ENCODE peak calls at places on chromosomes 5 and 9, in six cellular contexts. H is lower lobe of right lung, D is esophagus muscularis mucosa, Z is right atrium auricular region, T is BJ, E is ascending aorta. Q is an unnamed sample.

GRCh38 chr9:84277646-84278045 is 62.9 kb downstream of the SLC28A3 start:
- DNase-seq in H (no peak), D (no peak), Z (no peak), T (no peak), E (no peak), Q (no peak)

GRCh38 chr5:150619359-150620230 is 20.9 kb upstream of the SYNPO start:
- DNase-seq in H (no peak), D (no peak), Z (peak; percentile 89), T (peak; percentile 53), E (no peak), Q (no peak)

GRCh38 chr9:69771775-69772418 is 12.1 kb upstream of the PTAR1 start:
- DNase-seq in H (no peak), D (no peak), Z (no peak), T (no peak), E (no peak), Q (no peak)

GRCh38 chr9:116411506-116411905 is 257.9 kb downstream of the PAPPA start:
- DNase-seq in H (no peak), D (no peak), Z (no peak), T (no peak), E (no peak), Q (no peak)

GRCh38 chr5:151283120-151283825 is 20.3 kb downstream of the SLC36A3 start:
- DNase-seq in H (no peak), D (no peak), Z (no peak), T (no peak), E (no peak), Q (no peak)

GRCh38 chr5:95862636-95863382 is 40.3 kb upstream of the GLRX start:
- DNase-seq in H (no peak), D (no peak), Z (no peak), T (no peak), E (no peak), Q (no peak)

GRCh38 chr9:129320575-129321311 is 142.7 kb upstream of the IER5L start:
- DNase-seq in H (peak; percentile 76), D (no peak), Z (peak; percentile 80), T (peak; percentile 72), E (no peak), Q (no peak)

GRCh38 chr5:101370240-101370639 is 467.2 kb upstream of the ST8SIA4 start:
- DNase-seq in H (no peak), D (no peak), Z (no peak), T (no peak), E (no peak), Q (no peak)

GRCh38 chr5:132873119-132873929 is at the start of gene LEAP2:
- DNase-seq in H (no peak), D (no peak), Z (no peak), T (no peak), E (no peak), Q (no peak)

GRCh38 chr5:139710370-139711066 is 62.4 kb downstream of the CXXC5 start:
- DNase-seq in H (peak; percentile 68), D (no peak), Z (no peak), T (no peak), E (no peak), Q (no peak)

GRCh38 chr9:19965336-19965735 is 176.5 kb upstream of the SLC24A2 start:
- DNase-seq in H (no peak), D (no peak), Z (no peak), T (no peak), E (no peak), Q (no peak)

GRCh38 chr9:2802494-2802921 is 41.4 kb downstream of the PUM3 start:
- DNase-seq in H (no peak), D (no peak), Z (no peak), T (no peak), E (no peak), Q (no peak)

GRCh38 chr5:141845371-141845821 is 32.8 kb downstream of the PCDH1 start:
- DNase-seq in H (no peak), D (no peak), Z (no peak), T (no peak), E (no peak), Q (no peak)

GRCh38 chr5:139369181-139369580 is 13.9 kb downstream of the SLC23A1 start:
- DNase-seq in H (no peak), D (no peak), Z (no peak), T (no peak), E (no peak), Q (no peak)

GRCh38 chr9:123216387-123216786 is 52.0 kb downstream of the STRBP start:
- DNase-seq in H (no peak), D (no peak), Z (no peak), T (no peak), E (no peak), Q (no peak)

GRCh38 chr5:150599917-150600511 is 40.4 kb upstream of the SYNPO start:
- DNase-seq in H (peak; percentile 83), D (no peak), Z (peak; percentile 91), T (no peak), E (no peak), Q (no peak)

GRCh38 chr9:26949604-26950003 is 2.6 kb upstream of the PLAA start:
- DNase-seq in H (no peak), D (no peak), Z (no peak), T (no peak), E (no peak), Q (no peak)

GRCh38 chr9:131854906-131855504 is 115.1 kb upstream of the RAPGEF1 start:
- DNase-seq in H (no peak), D (no peak), Z (no peak), T (no peak), E (no peak), Q (no peak)

GRCh38 chr9:114202396-114202795 is 47.1 kb downstream of the COL27A1 start:
- DNase-seq in H (no peak), D (no peak), Z (no peak), T (no peak), E (no peak), Q (no peak)

GRCh38 chr9:4739587-4740372 is 1.2 kb downstream of the AK3 start:
- DNase-seq in H (no peak), D (no peak), Z (no peak), T (no peak), E (no peak), Q (no peak)

GRCh38 chr5:146710348-146710747 is 168.2 kb downstream of the PPP2R2B start:
- DNase-seq in H (no peak), D (no peak), Z (no peak), T (no peak), E (no peak), Q (no peak)

GRCh38 chr5:143471041-143471509 is 67.6 kb upstream of the NR3C1 start:
- DNase-seq in H (no peak), D (peak; percentile 17), Z (no peak), T (no peak), E (no peak), Q (no peak)

GRCh38 chr9:100084145-100084478 is 14.7 kb downstream of the ERP44 start:
- DNase-seq in H (no peak), D (no peak), Z (no peak), T (no peak), E (no peak), Q (peak; percentile 61)
- H3K4me3 ChIP-seq in H (no peak overlapping the region), D (no peak overlapping the region), Z (no peak overlapping the region), T (no peak overlapping the region), E (no peak overlapping the region), Q (peak overlapping the region; percentile 60)

GRCh38 chr9:38371495-38371894 is 21.0 kb upstream of the ALDH1B1 start:
- DNase-seq in H (no peak), D (no peak), Z (no peak), T (no peak), E (no peak), Q (peak; percentile 10)
- TF ChIP-seq CTCF in H (peak; percentile 31), D (peak; percentile 58), Z (peak; percentile 31), T (peak; percentile 29), E (peak; percentile 17), Q (peak; percentile 62)

GRCh38 chr5:124734574-124735168 is 11.8 kb downstream of the ZNF608 start:
- DNase-seq in H (no peak), D (no peak), Z (no peak), T (no peak), E (no peak), Q (no peak)
- H3K4me3 ChIP-seq in H (peak overlapping the region; percentile 37), D (peak overlapping the region; percentile 57), Z (peak overlapping the region; percentile 36), T (no peak overlapping the region), E (no peak overlapping the region), Q (peak overlapping the region; percentile 53)

DNA sequence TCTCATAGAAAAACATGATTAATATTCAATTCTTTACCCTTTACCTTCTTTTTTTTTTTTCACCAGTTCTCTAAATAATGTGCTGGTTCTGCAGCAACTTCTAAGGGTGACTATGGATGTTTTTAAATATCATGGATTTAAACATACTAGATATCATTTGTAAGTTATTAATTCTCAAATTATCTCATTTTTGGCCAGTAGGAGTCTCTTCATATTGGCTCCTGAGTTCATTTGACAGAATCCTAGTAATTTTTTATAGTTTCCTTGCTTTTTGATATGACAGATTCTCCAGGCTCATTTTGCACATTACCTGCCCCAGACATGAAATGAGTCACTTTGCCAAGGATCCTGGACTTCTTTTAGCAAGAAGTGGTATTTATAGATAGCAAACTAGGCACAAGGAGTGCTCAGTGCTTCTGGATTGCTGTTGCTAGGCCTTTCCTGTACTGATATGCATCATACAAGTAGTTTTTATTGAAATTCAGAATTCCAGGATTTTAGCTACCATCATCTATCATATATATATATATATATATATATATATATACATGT is 201.3 kb upstream of the IL12B start:
- DNase-seq in H (no peak), D (no peak), Z (no peak), T (no peak), E (no peak), Q (no peak)
- TF ChIP-seq CTCF in H (no peak), D (no peak), Z (peak; percentile 38), T (peak; percentile 8), E (no peak), Q (no peak)

GRCh38 chr5:124738751-124739559 is 7.5 kb downstream of the ZNF608 start:
- DNase-seq in H (no peak), D (no peak), Z (no peak), T (no peak), E (no peak), Q (no peak)
- H3K4me3 ChIP-seq in H (no peak overlapping the region), D (no peak overlapping the region), Z (no peak overlapping the region), T (no peak overlapping the region), E (no peak overlapping the region), Q (peak overlapping the region; percentile 51)

DNA sequence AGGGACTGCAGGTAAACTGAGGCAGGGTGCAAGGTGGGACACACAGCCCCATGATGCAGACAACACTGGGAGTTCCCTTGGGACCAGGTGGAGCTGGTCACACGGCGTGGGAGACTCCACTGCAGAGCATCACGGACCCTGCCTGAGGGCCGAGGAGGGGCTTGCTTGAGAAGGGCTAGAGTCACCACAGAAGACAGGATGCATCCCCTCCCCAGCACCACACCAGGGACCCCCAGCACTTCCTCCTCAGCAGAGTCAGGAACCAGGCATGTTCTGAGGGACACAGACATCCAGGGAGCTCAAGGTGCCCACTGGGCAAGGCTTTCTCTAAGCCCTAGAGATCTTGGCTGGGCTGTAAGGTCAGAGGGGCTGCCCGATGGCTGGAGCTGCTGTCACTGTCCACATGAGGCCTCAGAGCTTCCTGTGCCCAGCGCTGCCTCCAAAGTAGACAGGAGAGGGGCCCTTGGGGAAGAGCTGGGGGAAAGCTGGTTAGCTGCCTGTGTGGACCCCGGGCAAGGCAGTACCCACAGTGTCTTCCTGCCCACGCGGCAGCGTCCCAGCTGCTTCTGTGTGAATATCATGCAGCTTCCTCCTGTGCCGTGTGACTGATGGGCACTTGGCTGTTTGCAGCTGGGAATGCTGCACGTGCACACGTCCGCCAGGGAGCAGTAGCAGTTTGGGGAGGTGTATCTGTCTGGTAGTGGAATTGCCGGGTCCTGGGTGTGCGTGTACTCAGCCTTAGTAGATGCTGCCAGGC is 176.6 kb downstream of the CACNA1B start:
- DNase-seq in H (peak; percentile 27), D (no peak), Z (no peak), T (no peak), E (no peak), Q (no peak)
- TF ChIP-seq CTCF in H (no peak), D (no peak), Z (no peak), T (no peak), E (no peak), Q (peak; percentile 11)

GRCh38 chr5:107337281-107337680 is 333.5 kb downstream of the EFNA5 start:
- DNase-seq in H (no peak), D (no peak), Z (no peak), T (no peak), E (no peak), Q (no peak)
- H3K4me3 ChIP-seq in H (no peak overlapping the region), D (no peak overlapping the region), Z (no peak overlapping the region), T (no peak overlapping the region), E (no peak overlapping the region), Q (no peak overlapping the region)